ENCODE peak calls at places on chromosome X, in seven cellular contexts. G is H9, K is H1, Y is mesendoderm, I is trophoblast cell, S is mesenchymal stem cell, C is neuronal stem cell. T is an unnamed sample.

GRCh38 chrX:112967341-112967740 is 126.7 kb upstream of the AMOT start:
- DNase-seq in G (no peak), S (no peak), Y (no peak), K (no peak), C (no peak), I (peak; percentile 44), T (no peak)

GRCh38 chrX:129472116-129472515 is 51.2 kb downstream of the SMARCA1 start:
- DNase-seq in S (no peak), K (no peak), C (no peak), Y (no peak), I (peak; percentile 14), G (no peak), T (peak; percentile 25)

GRCh38 chrX:102712216-102712966 is at the start of gene GPRASP2:
- DNase-seq in C (peak; percentile 57), Y (peak; percentile 45), K (no peak), G (peak; percentile 58), S (peak; percentile 23), I (peak; percentile 9), T (no peak)

GRCh38 chrX:147884958-147885357 is 26.8 kb upstream of the FMR1 start:
- DNase-seq in S (no peak), G (no peak), Y (no peak), K (no peak), I (peak; percentile 52), C (no peak), T (no peak)

GRCh38 chrX:76893930-76894329 is 466.4 kb downstream of the MAGEE1 start:
- DNase-seq in I (no peak), G (no peak), C (no peak), S (no peak), Y (no peak), K (no peak), T (no peak)

GRCh38 chrX:20742106-20742505 is 475.4 kb upstream of the RPS6KA3 start:
- DNase-seq in Y (no peak), S (no peak), K (no peak), C (no peak), I (no peak), G (no peak), T (no peak)

GRCh38 chrX:3299626-3300025 is 46.8 kb downstream of the MXRA5 start:
- DNase-seq in I (no peak), S (no peak), C (no peak), K (no peak), G (no peak), Y (no peak), T (peak; percentile 9)

GRCh38 chrX:85922821-85923220 is 124.5 kb downstream of the CHM start:
- DNase-seq in G (no peak), C (no peak), K (no peak), S (peak; percentile 49), Y (no peak), I (no peak), T (peak; percentile 91)

DNA sequence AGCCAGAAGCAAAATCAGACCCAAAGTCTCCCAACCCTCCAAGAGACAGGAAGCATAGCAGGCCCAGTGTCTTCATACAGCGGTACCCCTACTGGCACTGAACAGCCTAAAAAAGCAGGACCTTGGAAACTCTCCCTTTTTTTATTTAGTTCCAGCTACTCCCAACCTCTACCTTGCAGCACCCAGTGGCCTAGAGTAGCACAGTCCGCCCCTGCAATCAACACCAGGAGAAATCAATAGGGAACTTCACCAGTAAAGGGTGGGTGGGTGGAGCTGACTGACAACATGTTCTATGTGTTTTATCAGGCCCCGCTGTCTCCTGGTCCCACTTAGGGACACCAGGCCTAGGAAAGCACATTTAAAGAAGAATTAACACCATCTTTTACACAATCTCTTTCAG is 378.5 kb upstream of the CT83 start:
- DNase-seq in C (no peak), K (no peak), S (no peak), G (peak; percentile 41), Y (peak; percentile 29), I (no peak), T (no peak)
- H3K23ac ChIP-seq in C (no peak overlapping the region), K (no peak overlapping the region), S (no peak overlapping the region), G (no peak overlapping the region), Y (no peak overlapping the region), I (no peak overlapping the region), T (no peak overlapping the region)

GRCh38 chrX:66046612-66047235 is 6.8 kb upstream of the VSIG4 start:
- DNase-seq in I (no peak), Y (no peak), S (no peak), G (no peak), C (no peak), K (no peak), T (no peak)
- H3K18ac ChIP-seq in I (no peak overlapping the region), Y (no peak overlapping the region), S (no peak overlapping the region), G (no peak overlapping the region), C (no peak overlapping the region), K (no peak overlapping the region), T (no peak overlapping the region)

GRCh38 chrX:38293741-38294140 is 33.6 kb downstream of the RPGR start:
- DNase-seq in K (no peak), I (no peak), C (no peak), S (no peak), G (no peak), Y (peak; percentile 30), T (no peak)
- H3K23ac ChIP-seq in K (no peak overlapping the region), I (no peak overlapping the region), C (no peak overlapping the region), S (no peak overlapping the region), G (no peak overlapping the region), Y (no peak overlapping the region), T (no peak overlapping the region)

GRCh38 chrX:139702658-139703057 is 5.3 kb downstream of the MCF2 start:
- DNase-seq in S (no peak), I (no peak), Y (no peak), G (no peak), C (no peak), K (no peak), T (no peak)

DNA sequence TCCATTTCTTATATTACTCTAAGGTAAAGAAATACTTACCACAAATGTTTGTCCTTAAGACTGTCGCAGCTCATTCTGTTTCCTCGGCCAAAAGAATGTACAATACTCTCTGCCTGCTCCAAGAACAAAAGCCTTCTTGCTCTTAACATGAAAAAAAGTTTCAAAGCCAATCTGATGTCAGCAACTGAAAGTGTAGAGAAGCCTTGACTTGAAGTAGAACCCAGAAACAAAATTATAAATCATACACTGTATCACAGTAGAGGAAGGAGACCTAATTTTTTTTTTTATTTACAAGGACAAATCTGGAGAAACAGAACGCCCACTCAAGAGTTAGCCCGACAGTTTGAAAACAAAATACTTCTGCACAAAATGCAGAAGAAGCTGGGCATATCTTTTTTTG is at the start of gene MCF2:
- DNase-seq in C (no peak), Y (no peak), S (no peak), G (no peak), I (no peak), K (no peak), T (no peak)
- H3K18ac ChIP-seq in C (no peak within 1 kb of the TSS), Y (no peak within 1 kb of the TSS), S (no peak within 1 kb of the TSS), G (no peak within 1 kb of the TSS), I (no peak within 1 kb of the TSS), K (no peak within 1 kb of the TSS), T (no peak within 1 kb of the TSS)

GRCh38 chrX:37388413-37388812 is 39.2 kb downstream of the PRRG1 start:
- DNase-seq in K (no peak), Y (no peak), C (no peak), S (no peak), I (no peak), G (no peak), T (no peak)
- H3K23ac ChIP-seq in K (no peak overlapping the region), Y (no peak overlapping the region), C (no peak overlapping the region), S (no peak overlapping the region), I (no peak overlapping the region), G (no peak overlapping the region), T (no peak overlapping the region)

GRCh38 chrX:121931567-121931966 is 884.2 kb downstream of the GLUD2 start:
- DNase-seq in Y (no peak), S (no peak), K (no peak), G (no peak), C (no peak), I (no peak), T (no peak)
- H3K18ac ChIP-seq in Y (no peak overlapping the region), S (no peak overlapping the region), K (no peak overlapping the region), G (no peak overlapping the region), C (no peak overlapping the region), I (no peak overlapping the region), T (no peak overlapping the region)

GRCh38 chrX:12887141-12887540 is 19.3 kb upstream of the TLR8 start:
- DNase-seq in S (no peak), C (no peak), Y (no peak), G (no peak), K (no peak), I (no peak), T (no peak)
- H3K23ac ChIP-seq in S (no peak overlapping the region), C (no peak overlapping the region), Y (no peak overlapping the region), G (no peak overlapping the region), K (no peak overlapping the region), I (no peak overlapping the region), T (no peak overlapping the region)